ENCODE peak calls at places on chromosomes 4 and X, in eight cellular contexts. H is upper lobe of right lung, I is WERI-Rb-1, B is heart right ventricle, Y is psoas muscle, X is astrocyte of the spinal cord, A is fibroblast of lung, J is brain microvascular endothelial cell. M is an unnamed sample.

GRCh38 chr4:150366487-150366999 is 215.4 kb upstream of the MAB21L2 start:
- DNase-seq in B (no peak), I (peak), H (no peak), A (no peak), J (no peak), X (no peak), Y (no peak), M (no peak)

GRCh38 chr4:1463088-1463926 is 57.1 kb upstream of the NKX1-1 start:
- DNase-seq in A (peak), Y (no peak), J (peak), H (peak), B (no peak), I (peak), X (no peak), M (no peak)

GRCh38 chr4:158172196-158172557 is 648 bp downstream of the GASK1B start:
- DNase-seq in X (peak), J (peak), Y (no peak), H (no peak), B (no peak), A (peak), I (no peak), M (no peak)

GRCh38 chrX:134736351-134736750 is 78.1 kb upstream of the PLAC1 start:
- DNase-seq in B (no peak), X (no peak), A (no peak), I (no peak), J (no peak), H (no peak), Y (no peak), M (no peak)

GRCh38 chr4:141913928-141914327 is 277.5 kb downstream of the IL15 start:
- DNase-seq in X (no peak), B (no peak), Y (no peak), H (no peak), A (no peak), I (no peak), J (no peak), M (no peak)

GRCh38 chr4:24683116-24683515 is 98.8 kb upstream of the DHX15 start:
- DNase-seq in J (no peak), X (no peak), I (no peak), Y (no peak), H (no peak), A (peak), B (no peak), M (no peak)

GRCh38 chrX:115093206-115093605 is 75.8 kb upstream of the IL13RA2 start:
- DNase-seq in H (no peak), J (no peak), X (no peak), Y (no peak), A (peak), B (no peak), I (no peak), M (no peak)

GRCh38 chr4:184012937-184013336 is 107.8 kb downstream of the STOX2 start:
- DNase-seq in B (no peak), H (no peak), A (no peak), I (no peak), J (no peak), X (no peak), Y (no peak), M (no peak)

GRCh38 chr4:7226464-7226863 is 34.1 kb downstream of the SORCS2 start:
- DNase-seq in H (no peak), Y (no peak), J (no peak), A (no peak), I (peak), B (no peak), X (no peak), M (no peak)

GRCh38 chr4:13601060-13601459 is 26.5 kb downstream of the BOD1L1 start:
- DNase-seq in X (no peak), H (no peak), A (no peak), Y (no peak), B (no peak), J (no peak), I (no peak), M (no peak)

GRCh38 chrX:119757979-119758681 is at the start of gene SOWAHD:
- DNase-seq in I (peak), A (no peak), H (peak), Y (peak), X (no peak), J (no peak), B (no peak), M (no peak)

GRCh38 chrX:119759333-119759766 is 962 bp downstream of the SOWAHD start:
- DNase-seq in J (no peak), H (no peak), X (no peak), I (no peak), B (no peak), Y (no peak), A (no peak), M (no peak)

GRCh38 chrX:119757646-119757978 is 776 bp upstream of the SOWAHD start:
- DNase-seq in J (no peak), B (no peak), H (no peak), X (no peak), Y (no peak), I (no peak), A (no peak), M (no peak)

GRCh38 chrX:119760026-119760902 is 1.9 kb downstream of the SOWAHD start:
- DNase-seq in Y (no peak), A (no peak), H (no peak), I (no peak), B (no peak), X (no peak), J (no peak), M (no peak)

DNA sequence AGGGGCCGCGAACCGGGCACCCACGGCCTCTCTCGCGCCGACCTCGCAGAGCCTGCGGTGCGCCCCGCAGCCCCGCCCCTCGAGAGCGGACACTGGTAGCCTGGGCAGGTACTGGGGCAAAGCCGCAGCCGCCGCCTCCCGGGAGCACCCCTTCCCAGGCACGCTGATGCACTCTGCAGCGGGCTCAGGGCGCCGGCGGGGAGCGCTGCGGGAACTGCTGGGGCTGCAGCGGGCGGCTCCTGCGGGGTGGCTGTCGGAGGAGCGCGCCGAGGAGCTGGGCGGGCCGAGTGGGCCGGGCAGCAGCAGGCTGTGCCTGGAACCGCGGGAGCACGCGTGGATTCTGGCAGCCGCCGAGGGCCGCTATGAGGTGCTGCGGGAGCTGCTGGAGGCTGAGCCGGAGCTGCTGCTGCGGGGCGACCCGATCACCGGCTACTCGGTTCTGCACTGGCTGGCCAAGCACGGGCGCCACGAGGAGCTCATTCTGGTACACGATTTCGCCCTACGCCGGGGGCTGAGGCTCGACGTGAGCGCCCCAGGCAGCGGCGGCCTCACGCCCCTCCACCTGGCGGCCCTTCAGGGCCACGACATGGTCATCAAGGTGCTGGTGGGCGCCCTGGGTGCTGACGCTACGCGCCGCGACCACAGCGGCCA is 419 bp downstream of the SOWAHD start:
- DNase-seq in X (no peak), B (no peak), H (no peak), Y (peak), A (no peak), I (peak), J (no peak), M (no peak)
- TF ChIP-seq CTCF in X (no peak), B (no peak), H (no peak), Y (no peak), A (no peak), I (no peak), J (no peak), M (no peak)

DNA sequence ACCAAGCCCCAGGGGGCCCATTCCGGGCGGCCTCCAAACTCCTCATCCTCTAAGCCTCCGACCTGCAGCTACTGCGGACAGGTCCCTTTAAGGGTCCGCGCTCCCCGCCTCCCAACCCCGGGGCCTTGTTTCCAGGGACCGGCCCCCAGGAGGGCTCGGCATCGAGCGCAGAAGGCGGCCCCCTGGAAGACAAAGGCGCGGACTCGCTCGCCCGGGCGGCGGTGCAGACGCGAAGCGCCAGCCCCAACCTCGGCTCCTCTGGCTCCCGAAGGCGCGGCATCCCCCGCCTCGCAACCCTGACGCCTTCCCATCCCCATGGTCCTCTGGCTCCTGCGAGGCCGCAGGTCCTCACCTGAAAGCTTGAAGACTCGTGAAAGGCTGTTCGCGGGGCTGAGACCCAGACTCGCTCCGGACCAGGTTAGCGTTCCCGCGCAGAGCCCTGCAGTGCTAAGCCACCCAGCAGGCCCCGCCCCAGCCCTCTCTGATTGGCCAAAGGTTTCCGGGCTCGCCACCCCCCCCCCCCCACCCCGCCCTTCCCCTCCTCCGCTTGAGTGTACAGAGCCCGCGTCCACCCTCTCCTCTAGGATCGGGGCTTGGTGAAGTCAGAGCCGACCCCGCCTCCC is at the start of gene TMSB15A:
- DNase-seq in I (peak), B (peak), Y (peak), H (peak), X (peak), J (peak), A (peak), M (no peak)
- H3K4me3 ChIP-seq in I (peak), B (peak), Y (peak), H (peak), X (peak), J (peak), A (peak), M (peak)

DNA sequence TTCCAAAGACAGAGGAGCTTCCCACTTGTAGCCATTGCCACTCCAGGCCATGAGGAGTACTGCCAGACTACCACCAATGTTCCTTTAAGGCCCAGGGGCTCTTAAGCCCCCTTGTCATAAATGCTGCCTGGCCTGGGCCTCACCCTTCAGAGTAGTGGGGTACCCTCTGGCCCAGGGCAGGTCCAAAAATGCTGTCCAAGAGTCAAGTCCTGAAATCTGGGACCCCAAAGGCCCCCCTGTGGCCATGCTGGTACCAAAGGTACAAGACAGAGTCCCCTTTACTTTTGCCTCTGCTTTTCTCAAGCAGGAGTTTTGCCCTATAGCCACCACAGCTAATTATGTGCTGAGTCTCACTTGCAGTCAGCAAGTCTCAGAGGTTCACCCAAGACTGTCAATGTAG is 16.4 kb downstream of the RAB33B start:
- DNase-seq in Y (no peak), H (no peak), J (no peak), B (no peak), X (no peak), A (no peak), I (no peak), M (no peak)
- TF ChIP-seq CTCF in Y (no peak), H (no peak), J (no peak), B (no peak), X (no peak), A (no peak), I (no peak), M (no peak)

GRCh38 chr4:153787156-153787555 is 1.7 kb downstream of the SFRP2 start:
- DNase-seq in J (no peak), I (no peak), B (no peak), H (no peak), A (no peak), Y (no peak), X (no peak), M (no peak)
- H3K4me3 ChIP-seq in J (no peak), I (no peak), B (no peak), H (no peak), A (no peak), Y (no peak), X (no peak), M (no peak)

DNA sequence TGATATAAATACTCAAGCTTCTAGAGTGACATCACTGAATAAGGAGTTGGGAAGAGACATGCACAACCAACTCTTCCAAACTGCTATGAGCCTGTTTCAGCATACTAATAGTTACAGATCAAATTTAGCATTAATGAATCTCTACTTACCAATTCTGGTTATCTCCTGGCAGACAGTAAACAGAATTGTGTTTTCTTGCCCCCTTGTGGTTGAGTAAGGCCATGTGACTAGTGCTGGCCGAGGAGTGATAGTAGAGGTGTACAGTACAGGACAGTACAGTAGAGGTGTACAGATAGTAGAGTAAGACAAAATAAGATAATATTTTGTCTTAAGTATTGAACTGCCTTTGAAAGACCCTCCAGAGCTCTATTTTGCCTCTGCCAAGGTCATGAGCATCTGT is 681.4 kb downstream of the GABRG1 start:
- DNase-seq in A (no peak), J (no peak), B (no peak), X (peak), H (no peak), I (peak), Y (no peak), M (no peak)
- TF ChIP-seq CTCF in A (no peak), J (peak), B (peak), X (peak), H (peak), I (peak), Y (no peak), M (no peak)

GRCh38 chr4:41539711-41540110 is 1.8 kb downstream of the LIMCH1 start:
- DNase-seq in H (no peak), J (no peak), X (no peak), I (no peak), A (no peak), Y (no peak), B (no peak), M (no peak)
- H3K4me3 ChIP-seq in H (peak), J (no peak), X (no peak), I (no peak), A (no peak), Y (peak), B (peak), M (no peak)

GRCh38 chrX:86805241-86805640 is 657.0 kb downstream of the DACH2 start:
- DNase-seq in J (no peak), X (no peak), B (no peak), A (no peak), I (no peak), H (no peak), Y (no peak), M (no peak)

DNA sequence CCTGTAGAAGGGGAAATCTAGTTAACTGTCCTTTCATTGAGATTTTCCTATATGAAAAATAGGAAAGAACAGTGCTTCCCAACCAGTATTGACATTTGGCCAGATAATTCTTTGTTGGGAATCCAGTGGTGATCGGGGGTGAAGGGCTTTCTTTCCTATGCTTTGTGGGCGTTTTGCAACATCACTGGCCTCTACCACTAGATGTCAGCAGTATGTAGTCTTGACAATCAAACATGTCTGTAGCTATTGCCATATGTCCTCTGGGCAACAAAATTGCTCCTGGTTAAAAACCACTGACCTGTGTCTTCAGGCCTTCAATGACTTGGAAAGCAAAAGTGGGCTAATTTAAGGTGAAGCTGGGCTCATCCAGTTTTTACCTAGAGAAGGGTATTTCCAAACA is 658.5 kb downstream of the DACH2 start:
- DNase-seq in I (peak), X (no peak), J (peak), A (no peak), Y (no peak), B (no peak), H (no peak), M (no peak)
- TF ChIP-seq CTCF in I (peak), X (peak), J (peak), A (no peak), Y (peak), B (no peak), H (peak), M (peak)

M was measured in AG09309.